ENCODE peak calls at places on chromosome 22, in four cellular contexts. J, Y, P and K are unnamed samples.

GRCh38 chr22:17785185-17786184 is 11.2 kb upstream of the BID start:
- DNase-seq in J (peak; percentile 84), Y (peak; percentile 61), P (no peak), K (no peak)

GRCh38 chr22:31122196-31122531 is 602 bp upstream of the INPP5J start:
- DNase-seq in P (no peak), J (no peak), Y (no peak), K (no peak)

GRCh38 chr22:44358723-44359440 is 46.1 kb upstream of the SHISAL1 start:
- DNase-seq in J (no peak), Y (no peak), P (no peak), K (no peak)

GRCh38 chr22:38041760-38042584 is 15.2 kb upstream of the PICK1 start:
- DNase-seq in Y (no peak), J (no peak), P (no peak), K (no peak)

GRCh38 chr22:26952654-26953379 is 295.4 kb downstream of the MIAT start:
- DNase-seq in Y (no peak), J (no peak), P (no peak), K (no peak)

GRCh38 chr22:45692549-45692948 is 20.9 kb downstream of the ATXN10 start:
- DNase-seq in P (no peak), Y (no peak), J (no peak), K (no peak)

GRCh38 chr22:50247748-50248147 is 2.9 kb upstream of the TUBGCP6 start:
- DNase-seq in P (no peak), J (peak; percentile 86), Y (no peak), K (no peak)

GRCh38 chr22:28017859-28018258 is 98.8 kb upstream of the PITPNB start:
- DNase-seq in Y (no peak), J (no peak), P (no peak), K (no peak)

GRCh38 chr22:46381731-46382130 is 46.2 kb downstream of the TRMU start:
- DNase-seq in P (no peak), J (no peak), Y (no peak), K (no peak)

GRCh38 chr22:29313126-29314071 is 2.1 kb downstream of the RASL10A start:
- DNase-seq in P (no peak), J (peak; percentile 43), Y (no peak), K (peak; percentile 37)

GRCh38 chr22:22935546-22936157 is 48.0 kb downstream of the IGLL5 start:
- DNase-seq in J (no peak), Y (no peak), P (no peak), K (no peak)

GRCh38 chr22:35205956-35206355 is 51.3 kb upstream of the HMGXB4 start:
- DNase-seq in P (no peak), Y (no peak), J (no peak), K (no peak)

GRCh38 chr22:49251371-49251770 is 576.3 kb downstream of the BRD1 start:
- DNase-seq in J (no peak), P (no peak), Y (no peak), K (no peak)

GRCh38 chr22:31155425-31155824 is 4.6 kb upstream of the RNF185 start:
- DNase-seq in J (no peak), Y (no peak), P (no peak), K (no peak)

GRCh38 chr22:42367980-42368378 is 64.2 kb downstream of the NFAM1 start:
- DNase-seq in P (no peak), Y (no peak), J (peak; percentile 48), K (no peak)

GRCh38 chr22:19880786-19881569 is 26.3 kb upstream of the GNB1L start:
- DNase-seq in P (peak; percentile 91), J (peak; percentile 22), Y (no peak), K (no peak)

GRCh38 chr22:33923033-33923432 is 2.8 kb upstream of the LARGE1 start:
- DNase-seq in Y (no peak), P (no peak), J (no peak), K (no peak)

GRCh38 chr22:45055936-45056335 is 46.1 kb upstream of the PHF21B start:
- DNase-seq in Y (no peak), J (no peak), P (no peak), K (no peak)

GRCh38 chr22:45548991-45549736 is 46.5 kb downstream of the FBLN1 start:
- DNase-seq in Y (no peak), P (peak; percentile 86), J (peak; percentile 45), K (no peak)

GRCh38 chr22:20639750-20640149 is 132.3 kb downstream of the MED15 start:
- DNase-seq in Y (no peak), J (no peak), P (no peak), K (no peak)

GRCh38 chr22:28674121-28674563 is 5.5 kb downstream of the TTC28 start:
- DNase-seq in P (no peak), J (no peak), Y (no peak), K (no peak)

GRCh38 chr22:28017558-28017820 is 98.4 kb upstream of the PITPNB start:
- DNase-seq in P (no peak), J (no peak), Y (no peak), K (no peak)

GRCh38 chr22:48715511-48715910 is 1112.2 kb downstream of the BRD1 start:
- DNase-seq in Y (no peak), P (no peak), J (no peak), K (no peak)

GRCh38 chr22:30297276-30298004 is 8.1 kb upstream of the CASTOR1 start:
- DNase-seq in P (no peak), J (no peak), Y (no peak), K (no peak)

GRCh38 chr22:39475902-39476301 is 19.1 kb downstream of the MGAT3 start:
- DNase-seq in J (no peak), Y (no peak), P (no peak), K (no peak)

GRCh38 chr22:21098099-21098671 is 52.4 kb downstream of the LRRC74B start:
- DNase-seq in P (no peak), J (no peak), Y (no peak), K (no peak)

GRCh38 chr22:42686756-42687491 is 33.7 kb downstream of the A4GALT start:
- DNase-seq in Y (no peak), P (no peak), J (no peak), K (no peak)

GRCh38 chr22:47232753-47233152 is 470.3 kb downstream of the TBC1D22A start:
- DNase-seq in P (no peak), J (no peak), Y (no peak), K (no peak)

GRCh38 chr22:49322231-49322630 is 505.4 kb downstream of the BRD1 start:
- DNase-seq in J (no peak), P (no peak), Y (no peak), K (no peak)

GRCh38 chr22:30217698-30218565 is 28.6 kb downstream of the LIF start:
- DNase-seq in Y (no peak), J (no peak), P (no peak), K (no peak)

GRCh38 chr22:46737105-46737975 is 712 bp downstream of the CERK start:
- DNase-seq in Y (peak; percentile 30), P (no peak), J (no peak), K (no peak)

GRCh38 chr22:26849575-26849974 is 192.2 kb downstream of the MIAT start:
- DNase-seq in Y (no peak), P (no peak), J (no peak), K (no peak)

GRCh38 chr22:23120415-23120899 is 21.3 kb downstream of the RSPH14 start:
- DNase-seq in J (no peak), Y (no peak), P (no peak), K (no peak)

GRCh38 chr22:27866136-27867091 is 52.6 kb downstream of the PITPNB start:
- DNase-seq in P (peak; percentile 86), J (no peak), Y (no peak), K (no peak)

GRCh38 chr22:39520874-39521857 is 804 bp downstream of the ATF4 start:
- DNase-seq in P (peak; percentile 74), J (peak; percentile 84), Y (peak; percentile 67), K (peak; percentile 29)

GRCh38 chr22:32355760-32356159 is 1.9 kb upstream of the RFPL3 start:
- DNase-seq in J (no peak), Y (no peak), P (no peak), K (no peak)